ENCODE peak calls at places on chromosome 7, in four cellular contexts. K is K562, C is HL-60, U is GM12878. Q is an unnamed sample.
A peak's percentile ranks its signal among the peaks of the same experiment; 100 is the strongest.

GRCh38 chr7:125934539-125934938 is 1004.9 kb upstream of the POT1 start:
- DNase-seq in K (no peak), C (no peak), U (no peak), Q (no peak)

GRCh38 chr7:35185908-35186731 is 67.8 kb downstream of the TBX20 start:
- DNase-seq in K (no peak), C (peak; percentile 0), U (no peak), Q (no peak)

GRCh38 chr7:135998081-135998480 is 20.9 kb upstream of the MTPN start:
- DNase-seq in K (no peak), C (no peak), U (no peak), Q (no peak)

GRCh38 chr7:77866791-77867190 is 68.2 kb downstream of the PHTF2 start:
- DNase-seq in K (no peak), C (peak; percentile 16), U (no peak), Q (no peak)

GRCh38 chr7:49823566-49823965 is 50.1 kb downstream of the VWC2 start:
- DNase-seq in K (no peak), C (no peak), U (no peak), Q (no peak)

GRCh38 chr7:144497296-144497695 is 93.8 kb upstream of the NOBOX start:
- DNase-seq in K (no peak), C (no peak), U (no peak), Q (no peak)

GRCh38 chr7:97075928-97076327 is 41.6 kb upstream of the SDHAF3 start:
- DNase-seq in K (no peak), C (no peak), U (no peak), Q (no peak)

GRCh38 chr7:157652954-157653826 is 316.4 kb downstream of the DNAJB6 start:
- DNase-seq in K (no peak), C (no peak), U (no peak), Q (no peak)

GRCh38 chr7:25727446-25727845 is 424.6 kb upstream of the NFE2L3 start:
- DNase-seq in K (no peak), C (no peak), U (no peak), Q (no peak)

GRCh38 chr7:48832303-48832845 is 92.0 kb upstream of the CDC14C start:
- DNase-seq in K (no peak), C (no peak), U (no peak), Q (no peak)

GRCh38 chr7:134527979-134528371 is 608 bp downstream of the AKR1B10 start:
- DNase-seq in K (no peak), C (no peak), U (no peak), Q (no peak)

GRCh38 chr7:44615149-44615611 is 8.8 kb downstream of the OGDH start:
- DNase-seq in K (no peak), C (no peak), U (no peak), Q (no peak)

GRCh38 chr7:82435769-82436168 is 7.8 kb downstream of the CACNA2D1 start:
- DNase-seq in K (no peak), C (no peak), U (no peak), Q (no peak)

GRCh38 chr7:21238717-21239116 is 189.2 kb upstream of the SP4 start:
- DNase-seq in K (no peak), C (no peak), U (no peak), Q (no peak)

GRCh38 chr7:135322571-135323340 is 89.1 kb downstream of the STRA8 start:
- DNase-seq in K (no peak), C (no peak), U (no peak), Q (no peak)

GRCh38 chr7:30173058-30173897 is 38.5 kb downstream of the MTURN start:
- DNase-seq in K (no peak), C (no peak), U (no peak), Q (no peak)

GRCh38 chr7:116952640-116953371 is 495 bp upstream of the ST7 start:
- DNase-seq in K (no peak), C (peak; percentile 16), U (no peak), Q (no peak)

GRCh38 chr7:738723-739454 is 11.8 kb upstream of the PRKAR1B start:
- DNase-seq in K (no peak), C (no peak), U (no peak), Q (no peak)

DNA sequence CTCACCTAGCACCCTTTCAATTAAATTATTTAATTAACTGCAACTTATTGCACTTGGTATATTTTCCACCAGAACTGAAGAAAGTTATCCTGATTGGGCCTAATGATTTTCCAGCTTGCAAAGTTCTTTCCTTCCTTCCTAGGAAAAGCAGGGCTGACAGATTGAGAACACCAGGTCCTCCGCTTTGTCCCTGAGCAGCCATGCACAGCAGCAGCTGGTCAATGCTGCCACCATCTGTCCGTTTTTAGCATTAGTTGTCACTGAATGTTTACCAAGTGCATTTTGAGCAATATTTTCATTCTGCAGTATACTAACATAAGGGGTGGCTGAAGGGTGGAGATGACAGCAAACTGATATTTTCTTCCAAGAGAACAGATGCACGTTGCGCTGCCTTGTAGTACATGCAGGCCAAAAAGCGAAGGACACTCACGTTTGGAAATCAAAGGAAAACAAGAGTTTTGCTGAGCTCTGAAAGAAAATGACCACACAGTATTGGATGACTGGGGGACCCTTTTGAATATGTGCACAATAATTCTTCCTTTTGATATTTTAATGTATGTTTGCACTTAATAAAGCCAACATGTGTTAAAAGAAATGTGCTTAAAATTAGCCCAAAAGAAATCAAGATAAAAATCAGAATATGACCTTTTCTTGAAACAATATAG is 248.8 kb upstream of the PTN start:
- DNase-seq in K (peak; percentile 48), C (no peak), U (no peak), Q (peak; percentile 16)
- TF ChIP-seq POLR2AphosphoS5 in K (no peak), C (no peak), U (no peak), Q (no peak)

GRCh38 chr7:51356849-51357516 is 40.4 kb upstream of the COBL start:
- DNase-seq in K (no peak), C (no peak), U (no peak), Q (no peak)
- TF ChIP-seq SPI1 in K (no peak), C (no peak), U (no peak), Q (no peak)

DNA sequence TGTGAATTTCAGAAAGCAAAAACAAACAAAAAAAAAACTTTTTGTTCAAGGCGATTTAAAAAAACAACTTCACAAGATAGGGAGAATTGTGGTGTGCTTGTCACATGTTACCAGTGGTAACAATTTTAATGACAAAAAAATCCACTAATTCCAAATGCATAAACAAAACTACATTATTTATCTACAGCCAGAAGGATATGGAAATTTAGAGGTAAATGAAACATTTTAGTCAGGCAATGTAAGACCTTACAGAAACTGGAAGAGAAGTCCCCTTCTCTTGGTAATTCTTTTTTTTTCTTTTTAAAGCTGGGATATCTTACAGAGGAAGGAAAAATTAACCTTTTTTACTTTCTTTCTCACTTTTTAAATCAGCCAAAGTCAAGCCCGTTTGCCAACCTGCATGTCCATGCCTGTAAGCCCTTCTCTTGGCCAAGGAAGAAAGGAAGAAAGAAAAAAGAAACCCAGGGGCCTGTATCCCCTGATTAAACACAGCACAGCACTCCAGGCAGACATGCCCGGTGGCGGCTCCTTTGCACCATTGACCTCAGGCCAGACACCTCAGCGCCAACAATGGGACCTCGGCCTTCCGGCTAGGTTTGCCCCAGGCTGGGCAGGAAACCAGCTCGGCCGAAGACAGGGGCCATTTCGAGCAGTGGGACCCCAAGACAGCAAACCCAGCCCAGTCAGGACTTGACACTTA is 3.0 kb downstream of the HOXA10 start:
- DNase-seq in K (no peak), C (no peak), U (no peak), Q (no peak)
- TF ChIP-seq POLR2AphosphoS5 in K (no peak), C (no peak), U (no peak), Q (no peak)

GRCh38 chr7:128928159-128928558 is 9.6 kb upstream of the IRF5 start:
- DNase-seq in K (no peak), C (no peak), U (no peak), Q (no peak)
- TF ChIP-seq SPI1 in K (no peak), C (no peak), U (no peak), Q (no peak)

DNA sequence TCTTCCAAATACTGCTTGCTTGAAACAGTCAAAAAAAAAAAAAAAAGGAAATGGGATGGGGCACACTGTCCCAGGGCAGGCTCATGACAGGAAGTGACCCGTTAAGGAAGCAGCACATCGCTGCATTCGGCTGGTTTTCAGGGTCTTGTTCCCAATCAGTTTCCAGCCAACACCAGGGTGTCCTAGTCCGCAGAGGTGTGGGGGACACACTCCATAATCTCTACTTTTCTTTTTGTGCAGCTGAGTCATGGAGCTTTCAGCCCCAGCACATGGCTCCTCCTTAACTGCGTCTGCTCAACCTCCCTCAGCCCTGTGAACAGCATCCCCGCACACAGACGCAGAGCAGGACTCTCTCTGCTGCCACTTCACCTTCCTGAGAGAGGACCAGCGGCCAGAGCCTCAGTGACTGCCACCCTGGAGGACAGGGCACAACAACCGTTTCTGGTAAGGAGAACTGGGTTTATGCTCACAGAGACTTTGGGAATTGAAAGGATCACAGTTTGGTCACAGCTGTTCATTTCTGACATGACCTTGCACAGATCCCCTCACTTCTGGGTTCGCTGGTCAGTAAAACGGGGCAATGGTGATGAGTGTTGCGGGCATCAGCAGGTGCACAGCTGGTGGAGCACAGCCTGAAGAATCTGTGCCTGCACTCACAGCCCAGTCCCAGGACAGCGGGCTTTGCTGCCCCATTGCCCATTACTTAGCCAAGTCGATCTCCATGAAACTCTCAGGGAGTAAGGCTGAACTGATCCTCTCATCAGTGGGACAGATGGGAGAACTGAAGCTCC is at the start of gene GIMAP5:
- DNase-seq in K (no peak), C (no peak), U (no peak), Q (no peak)
- TF ChIP-seq POLR2AphosphoS5 in K (no peak), C (peak; percentile 35), U (peak; percentile 41), Q (peak; percentile 50)

DNA sequence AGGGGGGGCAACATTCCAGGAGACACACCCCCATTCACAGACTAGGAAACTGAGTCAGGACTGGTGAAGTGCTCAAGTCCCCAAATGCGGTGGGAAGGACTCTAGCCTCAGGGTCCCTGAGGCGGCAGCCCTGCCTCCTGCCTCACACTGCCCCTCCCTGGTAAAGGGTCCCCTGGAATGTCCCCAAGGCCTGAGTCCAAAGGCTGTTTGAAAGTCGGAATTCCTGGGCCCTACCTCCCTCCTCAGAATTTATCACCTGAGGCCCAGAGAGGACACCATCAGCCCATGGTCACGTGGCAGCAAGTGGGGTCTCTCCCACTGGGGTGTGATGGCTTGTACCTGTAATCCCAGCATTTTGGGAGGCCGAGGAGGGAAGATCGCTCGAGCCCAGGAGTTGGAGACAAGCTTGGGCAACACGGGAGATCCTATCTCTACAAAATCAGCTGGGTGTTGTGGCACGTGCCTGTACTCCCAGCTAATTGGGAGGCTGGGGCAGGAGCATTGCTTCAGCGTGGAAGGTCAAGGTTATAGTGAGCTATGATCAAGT is 110.3 kb upstream of the TNRC18 start:
- DNase-seq in K (no peak), C (no peak), U (no peak), Q (no peak)
- TF ChIP-seq SPI1 in K (no peak), C (no peak), U (no peak), Q (no peak)

Q was measured in GM12891.